ENCODE peak calls at places on chromosomes 2 and 18, in five cellular contexts. D is PC-9, X is fibroblast of lung, I is hepatocyte, R is GM12878. P is an unnamed sample.
A peak's percentile ranks its signal among the peaks of the same experiment; 100 is the strongest.

GRCh38 chr2:20590704-20591515 is 60.0 kb downstream of the HS1BP3 start:
- DNase-seq in D (no peak), X (no peak), I (no peak), R (no peak), P (no peak)

GRCh38 chr2:62774555-62775366 is 69.2 kb downstream of the EHBP1 start:
- DNase-seq in D (peak; percentile 54), X (peak; percentile 70), I (peak; percentile 65), R (peak; percentile 17), P (peak; percentile 46)

GRCh38 chr18:25830787-25831186 is 259.6 kb downstream of the SS18 start:
- DNase-seq in D (no peak), X (peak; percentile 88), I (peak; percentile 40), R (no peak), P (peak; percentile 14)

GRCh38 chr2:234446404-234447076 is 50.3 kb downstream of the ARL4C start:
- DNase-seq in D (peak; percentile 34), X (no peak), I (peak; percentile 34), R (peak; percentile 66), P (peak; percentile 96)

GRCh38 chr2:176612736-176613135 is 343.5 kb downstream of the MTX2 start:
- DNase-seq in D (peak; percentile 69), X (peak; percentile 69), I (peak; percentile 10), R (no peak), P (peak; percentile 75)

GRCh38 chr2:241961454-241961853 is 91.9 kb downstream of the RTP5 start:
- DNase-seq in D (no peak), X (no peak), I (no peak), R (no peak), P (no peak)

GRCh38 chr2:214066847-214067246 is 344.0 kb upstream of the VWC2L start:
- DNase-seq in D (no peak), X (no peak), I (no peak), R (no peak), P (no peak)

GRCh38 chr2:98394595-98395153 is 48.4 kb downstream of the CNGA3 start:
- DNase-seq in D (no peak), X (peak; percentile 29), I (no peak), R (no peak), P (no peak)

GRCh38 chr2:56015631-56016251 is 92.2 kb upstream of the EFEMP1 start:
- DNase-seq in D (no peak), X (no peak), I (no peak), R (no peak), P (no peak)

GRCh38 chr18:3411854-3412268 is 38.1 kb upstream of the TGIF1 start:
- DNase-seq in D (peak; percentile 72), X (peak; percentile 4), I (no peak), R (no peak), P (peak; percentile 43)

DNA sequence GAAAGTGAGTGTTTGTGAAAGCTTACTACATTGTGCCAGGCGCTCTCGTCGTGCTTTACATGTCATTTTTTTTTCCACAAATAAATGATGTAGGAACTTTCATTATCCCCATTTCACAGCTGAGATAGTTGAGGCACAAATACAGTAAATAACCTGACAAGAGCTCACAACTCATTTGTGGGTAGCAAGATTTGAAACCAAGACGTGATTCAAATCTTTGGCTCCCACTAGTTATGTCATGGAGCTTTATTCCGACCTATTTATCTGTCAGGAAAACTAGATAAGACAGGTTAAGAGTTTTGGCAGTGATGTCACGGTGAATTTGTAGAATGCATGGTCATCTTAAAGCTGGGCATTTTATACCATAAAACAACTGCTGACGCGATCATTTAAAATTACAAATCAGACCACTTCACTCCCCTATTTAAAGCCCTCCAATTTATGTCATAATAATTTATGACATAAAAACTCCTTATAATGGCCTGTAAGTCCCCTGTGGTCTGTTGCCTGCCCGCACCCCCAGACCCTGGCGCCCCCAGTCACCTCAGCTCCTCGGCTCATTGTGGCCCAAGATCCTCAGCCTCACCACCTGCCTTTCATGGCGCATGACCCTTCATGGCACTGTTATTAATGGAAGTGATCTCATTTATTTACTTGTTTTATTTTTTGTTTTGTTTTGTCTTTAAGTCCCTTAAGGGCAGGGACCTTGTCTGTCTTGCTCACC is 678 bp upstream of the ZNF24 start:
- DNase-seq in D (no peak), X (peak; percentile 56), I (peak; percentile 13), R (no peak), P (no peak)
- H2AFZ ChIP-seq in D (peak overlapping the region; percentile 79), X (peak overlapping the region; percentile 89), I (peak overlapping the region; percentile 63), R (peak overlapping the region; percentile 95), P (peak overlapping the region; percentile 97)

GRCh38 chr2:202237787-202238233 is 587 bp downstream of the SUMO1 start:
- DNase-seq in D (no peak), X (peak; percentile 64), I (peak; percentile 64), R (no peak), P (peak; percentile 68)
- TF ChIP-seq EZH2 in D (no peak), X (no peak), I (no peak), R (no peak), P (no peak)

GRCh38 chr2:227464851-227465250 is 7.1 kb upstream of the AGFG1 start:
- DNase-seq in D (no peak), X (no peak), I (no peak), R (no peak), P (no peak)
- H2AFZ ChIP-seq in D (no peak overlapping the region), X (no peak overlapping the region), I (no peak overlapping the region), R (no peak overlapping the region), P (no peak overlapping the region)

DNA sequence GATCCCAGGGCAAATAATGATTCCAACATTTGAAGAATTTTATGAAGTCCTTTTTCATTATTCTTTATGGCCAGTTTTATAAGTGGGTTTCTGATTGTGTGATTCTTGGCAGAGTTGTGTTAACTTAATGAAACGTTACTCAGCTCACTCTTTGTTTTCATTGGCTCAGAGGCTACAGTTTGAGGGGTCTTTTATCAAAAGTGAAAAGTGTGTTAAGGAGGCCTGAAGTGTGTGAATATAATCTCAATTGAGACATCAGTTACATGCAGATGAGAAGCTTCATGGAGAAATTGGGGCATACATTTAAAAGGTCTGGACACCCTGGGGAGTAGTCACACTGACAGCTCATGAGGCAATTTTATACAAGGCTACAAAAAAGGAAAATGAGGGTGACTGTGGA is 74.6 kb downstream of the ASXL3 start:
- DNase-seq in D (no peak), X (peak; percentile 24), I (no peak), R (no peak), P (no peak)
- TF ChIP-seq EZH2 in D (no peak), X (no peak), I (no peak), R (no peak), P (no peak)

GRCh38 chr2:42098571-42099430 is 51.0 kb downstream of the PKDCC start:
- DNase-seq in D (no peak), X (no peak), I (no peak), R (no peak), P (no peak)
- H2AFZ ChIP-seq in D (no peak overlapping the region), X (peak overlapping the region; percentile 67), I (no peak overlapping the region), R (peak overlapping the region; percentile 3), P (no peak overlapping the region)

DNA sequence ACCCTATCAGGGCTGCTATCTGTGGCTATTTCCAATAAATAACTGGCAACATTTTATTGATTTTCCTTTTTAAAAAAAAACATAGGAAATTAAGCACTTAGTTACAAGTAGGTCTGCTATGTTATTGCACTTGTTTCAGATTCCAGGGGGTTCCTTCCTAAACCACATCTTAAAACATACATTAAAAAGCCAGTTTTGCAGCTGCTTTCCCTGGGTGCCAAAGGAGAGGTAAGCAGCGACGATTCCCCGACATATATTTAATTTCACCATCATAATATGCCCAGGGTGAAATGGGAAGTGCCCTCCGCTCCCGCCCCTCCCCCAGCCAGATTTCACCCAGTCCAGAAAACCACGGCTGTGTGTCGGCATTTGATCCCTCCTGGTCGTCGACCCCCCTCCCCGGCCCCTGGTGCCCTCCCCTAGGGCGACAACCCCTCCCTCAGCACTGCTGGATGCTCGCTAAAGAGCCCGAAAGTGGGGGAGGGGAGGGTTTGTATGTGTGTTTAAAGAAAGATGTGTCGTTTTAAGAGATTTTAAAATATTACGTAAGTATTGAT is 3.1 kb upstream of the BCL11A start:
- DNase-seq in D (no peak), X (no peak), I (no peak), R (no peak), P (no peak)
- TF ChIP-seq EZH2 in D (no peak), X (no peak), I (no peak), R (no peak), P (no peak)

GRCh38 chr2:33452545-33452944 is 23.9 kb upstream of the RASGRP3 start:
- DNase-seq in D (no peak), X (no peak), I (no peak), R (no peak), P (no peak)

GRCh38 chr2:33451214-33451613 is 25.2 kb upstream of the RASGRP3 start:
- DNase-seq in D (no peak), X (no peak), I (no peak), R (no peak), P (no peak)

GRCh38 chr2:33444961-33445360 is 31.5 kb upstream of the RASGRP3 start:
- DNase-seq in D (no peak), X (no peak), I (no peak), R (no peak), P (no peak)

GRCh38 chr2:33451825-33452224 is 24.6 kb upstream of the RASGRP3 start:
- DNase-seq in D (no peak), X (no peak), I (no peak), R (no peak), P (no peak)

GRCh38 chr2:33448216-33448899 is 28.1 kb upstream of the RASGRP3 start:
- DNase-seq in D (no peak), X (no peak), I (no peak), R (no peak), P (no peak)
- H2AFZ ChIP-seq in D (no peak overlapping the region), X (no peak overlapping the region), I (no peak overlapping the region), R (no peak overlapping the region), P (no peak overlapping the region)

P was measured in mammary epithelial cell.